ENCODE peak calls at places on chromosomes 5 and 9, in six cellular contexts. One of them, this sample, is unnamed.

GRCh38 chr5:165029471-165029870 is 1524.1 kb downstream of the MAT2B start:
- DNase-seq in HEK293T: peak; percentile 32
- DNase-seq in NCI-H1417: no peak
- DNase-seq in foreskin fibroblast: no peak
- DNase-seq in sigmoid colon: no peak
- DNase-seq in C1 segment of cervical spinal cord: no peak
- DNase-seq in this sample: no peak

GRCh38 chr5:171630670-171631065 is 154.9 kb upstream of the SMIM23 start:
- DNase-seq in sigmoid colon: no peak
- DNase-seq in HEK293T: no peak
- DNase-seq in NCI-H1417: no peak
- DNase-seq in foreskin fibroblast: no peak
- DNase-seq in C1 segment of cervical spinal cord: no peak
- DNase-seq in this sample: no peak

GRCh38 chr5:66697796-66698564 is 101.8 kb downstream of the MAST4 start:
- DNase-seq in HEK293T: no peak
- DNase-seq in sigmoid colon: no peak
- DNase-seq in NCI-H1417: no peak
- DNase-seq in C1 segment of cervical spinal cord: no peak
- DNase-seq in foreskin fibroblast: no peak
- DNase-seq in this sample: no peak

GRCh38 chr9:93968451-93969327 is 13.5 kb upstream of the BARX1 start:
- DNase-seq in foreskin fibroblast: peak; percentile 24
- DNase-seq in C1 segment of cervical spinal cord: no peak
- DNase-seq in NCI-H1417: no peak
- DNase-seq in sigmoid colon: peak; percentile 39
- DNase-seq in HEK293T: peak; percentile 6
- DNase-seq in this sample: no peak

GRCh38 chr5:180127682-180128670 is 56.4 kb upstream of the RNF130 start:
- DNase-seq in NCI-H1417: no peak
- DNase-seq in HEK293T: no peak
- DNase-seq in sigmoid colon: no peak
- DNase-seq in foreskin fibroblast: no peak
- DNase-seq in C1 segment of cervical spinal cord: no peak
- DNase-seq in this sample: no peak

GRCh38 chr5:173310861-173311515 is 17.2 kb downstream of the STC2 start:
- DNase-seq in C1 segment of cervical spinal cord: peak; percentile 21
- DNase-seq in NCI-H1417: no peak
- DNase-seq in HEK293T: no peak
- DNase-seq in sigmoid colon: peak; percentile 87
- DNase-seq in foreskin fibroblast: peak; percentile 55
- DNase-seq in this sample: no peak

GRCh38 chr9:86239053-86239770 is 20.2 kb downstream of the C9orf153 start:
- DNase-seq in foreskin fibroblast: no peak
- DNase-seq in NCI-H1417: no peak
- DNase-seq in sigmoid colon: no peak
- DNase-seq in HEK293T: no peak
- DNase-seq in C1 segment of cervical spinal cord: no peak
- DNase-seq in this sample: no peak

GRCh38 chr9:37215456-37216229 is 95.3 kb downstream of the ZCCHC7 start:
- DNase-seq in sigmoid colon: no peak
- DNase-seq in C1 segment of cervical spinal cord: no peak
- DNase-seq in HEK293T: no peak
- DNase-seq in foreskin fibroblast: peak; percentile 23
- DNase-seq in NCI-H1417: no peak
- DNase-seq in this sample: no peak

GRCh38 chr5:79800979-79801827 is 111.6 kb downstream of the CMYA5 start:
- DNase-seq in foreskin fibroblast: peak; percentile 18
- DNase-seq in C1 segment of cervical spinal cord: no peak
- DNase-seq in sigmoid colon: no peak
- DNase-seq in NCI-H1417: no peak
- DNase-seq in HEK293T: no peak
- DNase-seq in this sample: no peak

GRCh38 chr9:7153566-7153965 is 395.8 kb downstream of the KDM4C start:
- DNase-seq in sigmoid colon: no peak
- DNase-seq in NCI-H1417: no peak
- DNase-seq in foreskin fibroblast: no peak
- DNase-seq in HEK293T: no peak
- DNase-seq in C1 segment of cervical spinal cord: no peak
- DNase-seq in this sample: no peak

GRCh38 chr5:101534486-101535110 is 631.5 kb upstream of the ST8SIA4 start:
- DNase-seq in HEK293T: no peak
- DNase-seq in foreskin fibroblast: peak; percentile 8
- DNase-seq in C1 segment of cervical spinal cord: no peak
- DNase-seq in sigmoid colon: no peak
- DNase-seq in NCI-H1417: no peak
- DNase-seq in this sample: no peak

GRCh38 chr5:5342784-5343183 is 79.7 kb upstream of the ICE1 start:
- DNase-seq in HEK293T: no peak
- DNase-seq in C1 segment of cervical spinal cord: no peak
- DNase-seq in sigmoid colon: no peak
- DNase-seq in NCI-H1417: no peak
- DNase-seq in foreskin fibroblast: peak; percentile 47
- DNase-seq in this sample: no peak